ENCODE peak calls at places on chromosomes 4 and X, in seven cellular contexts. Q, P, C, U, G, J and E are unnamed samples.
A peak's percentile ranks its signal among the peaks of the same experiment; 100 is the strongest.

GRCh38 chr4:108052511-108052910 is 62.8 kb downstream of the HADH start:
- DNase-seq in C (no peak), J (no peak), U (no peak), G (no peak), Q (no peak), P (no peak), E (no peak)

GRCh38 chr4:16125571-16126445 is 42.0 kb upstream of the PROM1 start:
- DNase-seq in C (no peak), J (no peak), Q (no peak), U (peak; percentile 40), G (no peak), P (no peak), E (no peak)

GRCh38 chr4:78308517-78308916 is 243.1 kb upstream of the ANXA3 start:
- DNase-seq in U (no peak), C (no peak), G (no peak), J (no peak), Q (no peak), P (no peak), E (no peak)

GRCh38 chr4:159103406-159104131 is 690 bp downstream of the RAPGEF2 start:
- DNase-seq in G (no peak), J (peak; percentile 28), Q (peak; percentile 40), P (peak; percentile 38), C (peak; percentile 74), U (peak; percentile 41), E (no peak)

GRCh38 chrX:114251575-114251974 is 332.3 kb upstream of the HTR2C start:
- DNase-seq in J (no peak), P (no peak), C (no peak), G (no peak), Q (no peak), U (no peak), E (no peak)

GRCh38 chr4:102411416-102411815 is 66.1 kb upstream of the SLC39A8 start:
- DNase-seq in U (no peak), C (no peak), P (no peak), G (no peak), Q (no peak), J (no peak), E (no peak)

GRCh38 chr4:85994576-85994975 is 365.3 kb downstream of the MAPK10 start:
- DNase-seq in Q (no peak), C (no peak), J (no peak), U (peak; percentile 13), P (no peak), G (no peak), E (no peak)

GRCh38 chrX:114058988-114059418 is 524.9 kb upstream of the HTR2C start:
- DNase-seq in P (no peak), Q (no peak), G (no peak), C (no peak), J (no peak), U (no peak), E (no peak)

GRCh38 chr4:72567821-72568620 is 1.0 kb downstream of the ADAMTS3 start:
- DNase-seq in C (peak; percentile 67), G (peak; percentile 35), U (peak; percentile 81), Q (no peak), J (peak; percentile 30), P (peak; percentile 58), E (no peak)

GRCh38 chrX:12360389-12360788 is 222.1 kb downstream of the FRMPD4 start:
- DNase-seq in G (peak; percentile 91), U (peak; percentile 82), Q (no peak), P (no peak), C (no peak), J (no peak), E (no peak)

GRCh38 chr4:5912614-5913019 is 19.7 kb upstream of the CRMP1 start:
- DNase-seq in U (no peak), G (no peak), P (no peak), C (no peak), Q (no peak), J (no peak), E (no peak)

GRCh38 chr4:74667944-74668343 is 126.4 kb downstream of the BTC start:
- DNase-seq in P (no peak), C (no peak), U (no peak), J (no peak), Q (no peak), G (no peak), E (no peak)

GRCh38 chr4:97653701-97654100 is 489.6 kb downstream of the STPG2 start:
- DNase-seq in C (no peak), Q (no peak), J (no peak), U (no peak), G (no peak), P (no peak), E (no peak)